ENCODE peak calls at places on chromosomes 13 and 19, in eight cellular contexts. Z, A, D, Q, F, R, E and V are unnamed samples.

GRCh38 chr13:30865131-30866009 is 40.7 kb upstream of the MEDAG start:
- DNase-seq in Z (peak), A (peak), D (peak), Q (peak), F (peak), R (peak), E (no peak), V (peak)

GRCh38 chr13:27133889-27134288 is 37.7 kb downstream of the USP12 start:
- DNase-seq in Z (no peak), A (no peak), D (no peak), Q (no peak), F (no peak), R (no peak), E (no peak), V (no peak)

GRCh38 chr19:47609885-47610545 is 1.1 kb downstream of the BICRA start:
- DNase-seq in Z (peak), A (peak), D (no peak), Q (peak), F (no peak), R (peak), E (peak), V (no peak)

GRCh38 chr19:49447485-49448431 is 3.9 kb downstream of the PIH1D1 start:
- DNase-seq in Z (no peak), A (no peak), D (no peak), Q (peak), F (no peak), R (no peak), E (no peak), V (peak)

GRCh38 chr19:18674616-18675015 is 8.9 kb upstream of the CRTC1 start:
- DNase-seq in Z (no peak), A (no peak), D (no peak), Q (no peak), F (no peak), R (peak), E (no peak), V (no peak)

GRCh38 chr13:51148952-51149573 is 38.0 kb upstream of the C13orf42 start:
- DNase-seq in Z (peak), A (no peak), D (no peak), Q (no peak), F (peak), R (peak), E (no peak), V (no peak)

GRCh38 chr19:46221981-46222610 is 7.4 kb upstream of the IGFL1 start:
- DNase-seq in Z (peak), A (no peak), D (no peak), Q (no peak), F (peak), R (no peak), E (no peak), V (no peak)

GRCh38 chr19:7905298-7905697 is 1.6 kb downstream of the MAP2K7 start:
- DNase-seq in Z (no peak), A (no peak), D (no peak), Q (no peak), F (no peak), R (no peak), E (no peak), V (no peak)

GRCh38 chr19:375395-376110 is 31.0 kb upstream of the MIER2 start:
- DNase-seq in Z (no peak), A (no peak), D (no peak), Q (no peak), F (no peak), R (no peak), E (no peak), V (no peak)

GRCh38 chr13:25462301-25463125 is 90.7 kb downstream of the ATP8A2 start:
- DNase-seq in Z (no peak), A (no peak), D (no peak), Q (no peak), F (no peak), R (no peak), E (no peak), V (no peak)

GRCh38 chr19:4064551-4065260 is 2.0 kb downstream of the ZBTB7A start:
- DNase-seq in Z (no peak), A (peak), D (no peak), Q (no peak), F (no peak), R (peak), E (peak), V (no peak)

GRCh38 chr19:45298264-45298663 is 24.4 kb downstream of the CKM start:
- DNase-seq in Z (no peak), A (no peak), D (no peak), Q (no peak), F (no peak), R (no peak), E (no peak), V (no peak)

GRCh38 chr13:60051754-60052153 is 112.0 kb downstream of the DIAPH3 start:
- DNase-seq in Z (no peak), A (no peak), D (no peak), Q (no peak), F (no peak), R (no peak), E (no peak), V (no peak)

GRCh38 chr19:27892500-27892899 is 1320.5 kb downstream of the UQCRFS1 start:
- DNase-seq in Z (no peak), A (no peak), D (no peak), Q (no peak), F (no peak), R (no peak), E (no peak), V (no peak)

GRCh38 chr13:113550453-113550852 is 34.1 kb upstream of the TFDP1 start:
- DNase-seq in Z (no peak), A (peak), D (no peak), Q (no peak), F (no peak), R (no peak), E (no peak), V (no peak)

GRCh38 chr13:113245858-113246791 is 36.7 kb downstream of the CUL4A start:
- DNase-seq in Z (no peak), A (no peak), D (no peak), Q (no peak), F (no peak), R (no peak), E (no peak), V (no peak)